ENCODE peak calls at places on chromosomes 3 and 15, in four cellular contexts. I, N, E and V are unnamed samples.

GRCh38 chr3:24263069-24263668 is 231.5 kb downstream of the THRB start:
- DNase-seq in E (no peak), N (no peak), I (no peak), V (no peak)

GRCh38 chr3:98645039-98645438 is 51.6 kb upstream of the CPOX start:
- DNase-seq in N (no peak), I (no peak), E (no peak), V (no peak)

GRCh38 chr15:77575203-77575934 is 57.3 kb downstream of the LINGO1 start:
- DNase-seq in N (no peak), E (peak; percentile 27), I (no peak), V (no peak)

GRCh38 chr3:182284793-182285192 is 508.5 kb upstream of the ATP11B start:
- DNase-seq in E (peak; percentile 21), I (peak; percentile 96), N (no peak), V (no peak)

GRCh38 chr15:20409247-20409646 is 132.4 kb downstream of the GOLGA6L6 start:
- DNase-seq in I (no peak), E (no peak), N (no peak), V (no peak)

GRCh38 chr3:134824676-134825290 is 29.7 kb downstream of the EPHB1 start:
- DNase-seq in N (no peak), E (no peak), I (no peak), V (no peak)

GRCh38 chr15:62998262-62998909 is 44.2 kb upstream of the TPM1 start:
- DNase-seq in I (no peak), E (no peak), N (no peak), V (no peak)

GRCh38 chr15:91156175-91156726 is 56.2 kb downstream of the SV2B start:
- DNase-seq in N (no peak), E (no peak), I (no peak), V (no peak)

GRCh38 chr3:60912876-60913275 is 338.4 kb downstream of the FHIT start:
- DNase-seq in E (no peak), N (no peak), I (no peak), V (no peak)

GRCh38 chr3:30768703-30769550 is 125.5 kb downstream of the GADL1 start:
- DNase-seq in E (peak; percentile 10), I (peak; percentile 18), N (peak; percentile 30), V (peak; percentile 73)

GRCh38 chr15:100889359-100890058 is 9.9 kb downstream of the ALDH1A3 start:
- DNase-seq in N (peak; percentile 36), E (no peak), I (no peak), V (peak; percentile 53)

GRCh38 chr3:109081746-109082510 is 36.0 kb downstream of the MORC1 start:
- DNase-seq in I (no peak), N (peak; percentile 2), E (peak; percentile 9), V (peak; percentile 11)

GRCh38 chr3:23859012-23859743 is 53.4 kb downstream of the UBE2E1 start:
- DNase-seq in N (no peak), I (no peak), E (no peak), V (no peak)

GRCh38 chr3:11289864-11290263 is 17.7 kb downstream of the ATG7 start:
- DNase-seq in I (no peak), E (no peak), N (no peak), V (no peak)

GRCh38 chr3:73624363-73625123 is at the start of gene PDZRN3:
- DNase-seq in E (no peak), I (peak; percentile 20), N (peak; percentile 49), V (peak; percentile 48)

GRCh38 chr15:97517726-97518125 is 442.8 kb upstream of the ARRDC4 start:
- DNase-seq in E (no peak), N (no peak), I (no peak), V (no peak)

GRCh38 chr15:70494861-70495571 is 268.3 kb downstream of the UACA start:
- DNase-seq in I (no peak), E (no peak), N (no peak), V (no peak)

GRCh38 chr3:36257117-36257516 is 123.2 kb upstream of the STAC start:
- DNase-seq in I (no peak), N (no peak), E (no peak), V (no peak)

GRCh38 chr3:140913728-140914127 is 27.9 kb upstream of the SLC25A36 start:
- DNase-seq in I (no peak), E (no peak), N (no peak), V (no peak)

GRCh38 chr3:45480218-45480617 is 91.8 kb downstream of the LARS2 start:
- DNase-seq in N (no peak), E (no peak), I (no peak), V (no peak)

GRCh38 chr3:188417329-188417728 is 263.4 kb downstream of the LPP start:
- DNase-seq in E (no peak), I (no peak), N (no peak), V (no peak)

GRCh38 chr15:69153067-69153466 is 7.4 kb upstream of the GLCE start:
- DNase-seq in N (no peak), I (no peak), E (no peak), V (no peak)

GRCh38 chr3:30502051-30502741 is 104.2 kb upstream of the TGFBR2 start:
- DNase-seq in I (no peak), N (no peak), E (no peak), V (no peak)

GRCh38 chr15:36544518-36545383 is 34.7 kb upstream of the CDIN1 start:
- DNase-seq in N (no peak), I (no peak), E (no peak), V (no peak)

GRCh38 chr3:157906627-157907026 is 199.6 kb downstream of the SHOX2 start:
- DNase-seq in E (no peak), N (peak; percentile 45), I (no peak), V (no peak)

GRCh38 chr3:166304509-166305063 is 467.4 kb upstream of the BCHE start:
- DNase-seq in N (no peak), E (no peak), I (no peak), V (no peak)

GRCh38 chr3:105351821-105352220 is 14.9 kb upstream of the ALCAM start:
- DNase-seq in E (no peak), I (no peak), N (no peak), V (no peak)

GRCh38 chr3:27326949-27327582 is 42.1 kb downstream of the NEK10 start:
- DNase-seq in N (no peak), I (no peak), E (no peak), V (no peak)

GRCh38 chr15:35289029-35289617 is 204.0 kb upstream of the NANOGP8 start:
- DNase-seq in E (peak; percentile 38), N (peak; percentile 59), I (no peak), V (no peak)

GRCh38 chr3:105397974-105398373 is 31.3 kb downstream of the ALCAM start:
- DNase-seq in N (no peak), I (no peak), E (no peak), V (no peak)

GRCh38 chr3:198032445-198032936 is 72.5 kb downstream of the LMLN start:
- DNase-seq in N (no peak), E (no peak), I (no peak), V (no peak)

GRCh38 chr3:177610677-177611654 is 413.7 kb upstream of the TBL1XR1 start:
- DNase-seq in I (peak; percentile 82), N (no peak), E (peak; percentile 74), V (no peak)

GRCh38 chr3:41836360-41837134 is 125.4 kb downstream of the ULK4 start:
- DNase-seq in N (no peak), E (no peak), I (no peak), V (no peak)

GRCh38 chr3:174322789-174323188 is 536.3 kb upstream of the NAALADL2 start:
- DNase-seq in I (no peak), E (no peak), N (no peak), V (no peak)